ENCODE peak calls at places on chromosomes 13 and 19, in four cellular contexts. I is progenitor cell of endocrine pancreas, L is renal cortical epithelial cell, B is pons. X is an unnamed sample.

GRCh38 chr13:42075517-42075916 is 27.1 kb downstream of the DGKH start:
- DNase-seq in I (no peak), L (peak), B (no peak), X (no peak)

GRCh38 chr19:43527860-43528622 is 1.0 kb upstream of the ETHE1 start:
- DNase-seq in I (no peak), L (peak), B (no peak), X (no peak)

GRCh38 chr19:10431254-10431942 is 11.1 kb downstream of the PDE4A start:
- DNase-seq in I (no peak), L (no peak), B (no peak), X (no peak)

GRCh38 chr19:48490980-48491792 is 20.4 kb downstream of the LMTK3 start:
- DNase-seq in I (no peak), L (no peak), B (no peak), X (no peak)

GRCh38 chr13:102599451-102600012 is 2.7 kb downstream of the TPP2 start:
- DNase-seq in I (no peak), L (no peak), B (no peak), X (no peak)

GRCh38 chr19:19170053-19170945 is at the start of gene MEF2B:
- DNase-seq in I (peak), L (peak), B (no peak), X (no peak)

GRCh38 chr19:14479985-14480694 is 5.0 kb upstream of the PTGER1 start:
- DNase-seq in I (peak), L (peak), B (no peak), X (peak)

GRCh38 chr19:39684283-39684682 is 20.0 kb upstream of the LGALS14 start:
- DNase-seq in I (no peak), L (no peak), B (no peak), X (no peak)

GRCh38 chr19:39360599-39360998 is 18.4 kb downstream of the SAMD4B start:
- DNase-seq in I (no peak), L (no peak), B (no peak), X (no peak)

GRCh38 chr19:16328824-16329482 is 4.3 kb downstream of the KLF2 start:
- DNase-seq in I (no peak), L (no peak), B (peak), X (no peak)

GRCh38 chr13:30880756-30881155 is 25.3 kb upstream of the MEDAG start:
- DNase-seq in I (no peak), L (peak), B (no peak), X (no peak)

GRCh38 chr13:27712421-27712820 is 79.9 kb upstream of the GSX1 start:
- DNase-seq in I (no peak), L (peak), B (no peak), X (peak)

GRCh38 chr19:2952953-2953481 is 8.2 kb upstream of the ZNF77 start:
- DNase-seq in I (peak), L (peak), B (no peak), X (no peak)

GRCh38 chr19:50384685-50385535 is 763 bp downstream of the POLD1 start:
- DNase-seq in I (no peak), L (peak), B (no peak), X (no peak)

GRCh38 chr13:112210401-112210800 is 143.5 kb downstream of the SOX1 start:
- DNase-seq in I (no peak), L (no peak), B (no peak), X (no peak)

GRCh38 chr19:40519352-40520322 is 52.8 kb downstream of the SPTBN4 start:
- DNase-seq in I (no peak), L (no peak), B (no peak), X (no peak)

GRCh38 chr19:48196321-48196761 is 25.9 kb downstream of the ZSWIM9 start:
- DNase-seq in I (no peak), L (no peak), B (no peak), X (no peak)

GRCh38 chr13:44576396-44577235 is 486 bp upstream of the TSC22D1 start:
- DNase-seq in I (no peak), L (no peak), B (no peak), X (no peak)

GRCh38 chr19:33740811-33741396 is 55.8 kb upstream of the KCTD15 start:
- DNase-seq in I (peak), L (peak), B (no peak), X (no peak)

GRCh38 chr13:97246596-97246995 is 24.5 kb downstream of the MBNL2 start:
- DNase-seq in I (no peak), L (no peak), B (no peak), X (no peak)

GRCh38 chr19:38731654-38732301 is 12.5 kb downstream of the CAPN12 start:
- DNase-seq in I (no peak), L (no peak), B (no peak), X (no peak)

GRCh38 chr13:40458283-40459031 is 208.0 kb downstream of the FOXO1 start:
- DNase-seq in I (no peak), L (no peak), B (no peak), X (no peak)

GRCh38 chr13:77952737-77953136 is 34.1 kb upstream of the EDNRB start:
- DNase-seq in I (no peak), L (no peak), B (no peak), X (no peak)

GRCh38 chr13:35309711-35310110 is 166.8 kb downstream of the MAB21L1 start:
- DNase-seq in I (no peak), L (no peak), B (peak), X (peak)

GRCh38 chr19:13302521-13303270 is 152.5 kb downstream of the IER2 start:
- DNase-seq in I (no peak), L (no peak), B (no peak), X (peak)

GRCh38 chr13:114152831-114153371 is 20.5 kb upstream of the RASA3 start:
- DNase-seq in I (no peak), L (no peak), B (peak), X (no peak)

GRCh38 chr19:52936151-52936957 is 13.1 kb upstream of the ZNF888 start:
- DNase-seq in I (no peak), L (peak), B (peak), X (no peak)

GRCh38 chr13:110533771-110534670 is 27.5 kb downstream of the RAB20 start:
- DNase-seq in I (no peak), L (no peak), B (no peak), X (no peak)

GRCh38 chr13:66673401-66673800 is 556.7 kb downstream of the PCDH9 start:
- DNase-seq in I (no peak), L (peak), B (no peak), X (no peak)

GRCh38 chr19:1290245-1290698 is 4.6 kb downstream of the EFNA2 start:
- DNase-seq in I (no peak), L (no peak), B (no peak), X (no peak)

GRCh38 chr13:78660130-78660857 is 1.3 kb upstream of the OBI1 start:
- DNase-seq in I (no peak), L (peak), B (peak), X (peak)

GRCh38 chr13:80126382-80127068 is 214.4 kb downstream of the SPRY2 start:
- DNase-seq in I (no peak), L (no peak), B (no peak), X (no peak)

GRCh38 chr13:27619711-27620376 is 485 bp downstream of the LNX2 start:
- DNase-seq in I (no peak), L (no peak), B (no peak), X (peak)